ENCODE peak calls at places on chromosome 9, in ten cellular contexts. One of them, this sample, is unnamed.

GRCh38 chr9:98521141-98521540 is 187.6 kb downstream of the GABBR2 start:
- DNase-seq in colonic mucosa: no peak
- DNase-seq in EH: peak
- DNase-seq in HCT116: no peak
- DNase-seq in stimulated activated CD4-positive, alpha-beta T cell treated with anti-CD3 and anti-CD28 coated beads, TNF-alpha, amount 100 ng/mL, for 24 hours: no peak
- DNase-seq in HTR-8/SVneo: no peak
- DNase-seq in SW 1271: no peak
- DNase-seq in GM04504: peak
- DNase-seq in pulmonary artery endothelial cell: peak
- DNase-seq in ovary: no peak
- DNase-seq in this sample: no peak

GRCh38 chr9:14661421-14662059 is 31.7 kb downstream of the ZDHHC21 start:
- DNase-seq in HTR-8/SVneo: no peak
- DNase-seq in pulmonary artery endothelial cell: no peak
- DNase-seq in HCT116: no peak
- DNase-seq in EH: peak
- DNase-seq in ovary: no peak
- DNase-seq in stimulated activated CD4-positive, alpha-beta T cell treated with anti-CD3 and anti-CD28 coated beads, TNF-alpha, amount 100 ng/mL, for 24 hours: no peak
- DNase-seq in colonic mucosa: no peak
- DNase-seq in GM04504: no peak
- DNase-seq in SW 1271: no peak
- DNase-seq in this sample: no peak

GRCh38 chr9:86282979-86283535 is 719 bp upstream of the ISCA1 start:
- DNase-seq in HCT116: no peak
- DNase-seq in ovary: no peak
- DNase-seq in EH: peak
- DNase-seq in GM04504: peak
- DNase-seq in pulmonary artery endothelial cell: no peak
- DNase-seq in HTR-8/SVneo: no peak
- DNase-seq in SW 1271: no peak
- DNase-seq in colonic mucosa: no peak
- DNase-seq in stimulated activated CD4-positive, alpha-beta T cell treated with anti-CD3 and anti-CD28 coated beads, TNF-alpha, amount 100 ng/mL, for 24 hours: no peak
- DNase-seq in this sample: peak

GRCh38 chr9:102497709-102498108 is 497.4 kb upstream of the CYLC2 start:
- DNase-seq in stimulated activated CD4-positive, alpha-beta T cell treated with anti-CD3 and anti-CD28 coated beads, TNF-alpha, amount 100 ng/mL, for 24 hours: no peak
- DNase-seq in GM04504: no peak
- DNase-seq in pulmonary artery endothelial cell: no peak
- DNase-seq in EH: no peak
- DNase-seq in HCT116: no peak
- DNase-seq in HTR-8/SVneo: no peak
- DNase-seq in colonic mucosa: no peak
- DNase-seq in SW 1271: no peak
- DNase-seq in ovary: no peak
- DNase-seq in this sample: no peak

GRCh38 chr9:99336005-99336404 is 113.9 kb downstream of the SEC61B start:
- DNase-seq in HTR-8/SVneo: no peak
- DNase-seq in stimulated activated CD4-positive, alpha-beta T cell treated with anti-CD3 and anti-CD28 coated beads, TNF-alpha, amount 100 ng/mL, for 24 hours: no peak
- DNase-seq in pulmonary artery endothelial cell: no peak
- DNase-seq in ovary: no peak
- DNase-seq in colonic mucosa: no peak
- DNase-seq in EH: no peak
- DNase-seq in GM04504: no peak
- DNase-seq in HCT116: no peak
- DNase-seq in SW 1271: no peak
- DNase-seq in this sample: no peak

GRCh38 chr9:135221576-135221950 is 134.1 kb downstream of the OLFM1 start:
- DNase-seq in SW 1271: no peak
- DNase-seq in GM04504: no peak
- DNase-seq in EH: no peak
- DNase-seq in HCT116: no peak
- DNase-seq in ovary: no peak
- DNase-seq in HTR-8/SVneo: no peak
- DNase-seq in stimulated activated CD4-positive, alpha-beta T cell treated with anti-CD3 and anti-CD28 coated beads, TNF-alpha, amount 100 ng/mL, for 24 hours: no peak
- DNase-seq in colonic mucosa: no peak
- DNase-seq in pulmonary artery endothelial cell: no peak
- DNase-seq in this sample: no peak

GRCh38 chr9:3894764-3895163 is 369.0 kb upstream of the RFX3 start:
- DNase-seq in HTR-8/SVneo: no peak
- DNase-seq in ovary: no peak
- DNase-seq in HCT116: no peak
- DNase-seq in stimulated activated CD4-positive, alpha-beta T cell treated with anti-CD3 and anti-CD28 coated beads, TNF-alpha, amount 100 ng/mL, for 24 hours: no peak
- DNase-seq in GM04504: peak
- DNase-seq in colonic mucosa: no peak
- DNase-seq in EH: peak
- DNase-seq in SW 1271: no peak
- DNase-seq in pulmonary artery endothelial cell: no peak
- DNase-seq in this sample: no peak

GRCh38 chr9:31364171-31364570 is 1020.3 kb upstream of the ACO1 start:
- DNase-seq in EH: no peak
- DNase-seq in stimulated activated CD4-positive, alpha-beta T cell treated with anti-CD3 and anti-CD28 coated beads, TNF-alpha, amount 100 ng/mL, for 24 hours: no peak
- DNase-seq in SW 1271: no peak
- DNase-seq in colonic mucosa: no peak
- DNase-seq in ovary: no peak
- DNase-seq in GM04504: no peak
- DNase-seq in HCT116: no peak
- DNase-seq in pulmonary artery endothelial cell: no peak
- DNase-seq in HTR-8/SVneo: no peak
- DNase-seq in this sample: no peak

GRCh38 chr9:71303351-71303750 is 181.9 kb upstream of the TRPM3 start:
- DNase-seq in ovary: no peak
- DNase-seq in stimulated activated CD4-positive, alpha-beta T cell treated with anti-CD3 and anti-CD28 coated beads, TNF-alpha, amount 100 ng/mL, for 24 hours: no peak
- DNase-seq in EH: peak
- DNase-seq in pulmonary artery endothelial cell: no peak
- DNase-seq in HTR-8/SVneo: no peak
- DNase-seq in SW 1271: no peak
- DNase-seq in GM04504: no peak
- DNase-seq in colonic mucosa: no peak
- DNase-seq in HCT116: no peak
- DNase-seq in this sample: no peak

GRCh38 chr9:82975176-82975575 is 87.8 kb downstream of the RASEF start:
- DNase-seq in stimulated activated CD4-positive, alpha-beta T cell treated with anti-CD3 and anti-CD28 coated beads, TNF-alpha, amount 100 ng/mL, for 24 hours: no peak
- DNase-seq in HCT116: no peak
- DNase-seq in ovary: no peak
- DNase-seq in pulmonary artery endothelial cell: no peak
- DNase-seq in GM04504: no peak
- DNase-seq in HTR-8/SVneo: no peak
- DNase-seq in SW 1271: no peak
- DNase-seq in EH: no peak
- DNase-seq in colonic mucosa: no peak
- DNase-seq in this sample: no peak

This sample was measured in PC-9.